ENCODE peak calls at places on chromosome 16, in six cellular contexts. One of them, this sample, is unnamed.

GRCh38 chr16:57866529-57866918 is 64.2 kb upstream of the KIFC3 start:
- DNase-seq in BE2C: no peak
- DNase-seq in WTC11: no peak
- DNase-seq in tibial artery: no peak
- DNase-seq in A673: no peak
- DNase-seq in GM12865: no peak
- DNase-seq in this sample: no peak

GRCh38 chr16:59113009-59113408 is 378.9 kb upstream of the GOT2 start:
- DNase-seq in A673: no peak
- DNase-seq in BE2C: no peak
- DNase-seq in WTC11: no peak
- DNase-seq in GM12865: no peak
- DNase-seq in tibial artery: no peak
- DNase-seq in this sample: no peak

GRCh38 chr16:67247698-67248400 is 568 bp upstream of the FHOD1 start:
- DNase-seq in tibial artery: no peak
- DNase-seq in A673: peak
- DNase-seq in BE2C: no peak
- DNase-seq in GM12865: no peak
- DNase-seq in WTC11: no peak
- DNase-seq in this sample: no peak

GRCh38 chr16:85570735-85571562 is 42.2 kb upstream of the GSE1 start:
- DNase-seq in BE2C: no peak
- DNase-seq in A673: no peak
- DNase-seq in tibial artery: peak
- DNase-seq in GM12865: peak
- DNase-seq in WTC11: no peak
- DNase-seq in this sample: peak

GRCh38 chr16:17380613-17381012 is 90.1 kb downstream of the XYLT1 start:
- DNase-seq in WTC11: no peak
- DNase-seq in tibial artery: no peak
- DNase-seq in BE2C: no peak
- DNase-seq in A673: no peak
- DNase-seq in GM12865: no peak
- DNase-seq in this sample: no peak

GRCh38 chr16:69017036-69017783 is 88.2 kb upstream of the HAS3 start:
- DNase-seq in WTC11: no peak
- DNase-seq in A673: peak
- DNase-seq in BE2C: no peak
- DNase-seq in tibial artery: no peak
- DNase-seq in GM12865: peak
- DNase-seq in this sample: no peak

GRCh38 chr16:354971-355441 is 2.5 kb upstream of the AXIN1 start:
- DNase-seq in WTC11: no peak
- DNase-seq in BE2C: no peak
- DNase-seq in tibial artery: no peak
- DNase-seq in GM12865: no peak
- DNase-seq in A673: no peak
- DNase-seq in this sample: no peak

GRCh38 chr16:4172070-4172469 is 55.8 kb upstream of the ADCY9 start:
- DNase-seq in A673: no peak
- DNase-seq in tibial artery: no peak
- DNase-seq in WTC11: no peak
- DNase-seq in GM12865: no peak
- DNase-seq in BE2C: no peak
- DNase-seq in this sample: no peak

GRCh38 chr16:65737831-65738230 is 616.0 kb upstream of the CDH11 start:
- DNase-seq in BE2C: peak
- DNase-seq in WTC11: no peak
- DNase-seq in tibial artery: no peak
- DNase-seq in A673: peak
- DNase-seq in GM12865: no peak
- DNase-seq in this sample: no peak

GRCh38 chr16:75317101-75317522 is 65.7 kb upstream of the BCAR1 start:
- DNase-seq in tibial artery: no peak
- DNase-seq in BE2C: no peak
- DNase-seq in GM12865: peak
- DNase-seq in A673: no peak
- DNase-seq in WTC11: no peak
- DNase-seq in this sample: no peak

GRCh38 chr16:49338867-49339266 is 34.7 kb upstream of the C16orf78 start:
- DNase-seq in GM12865: no peak
- DNase-seq in A673: no peak
- DNase-seq in tibial artery: no peak
- DNase-seq in BE2C: no peak
- DNase-seq in WTC11: no peak
- DNase-seq in this sample: no peak

GRCh38 chr16:89300311-89300975 is 82.9 kb downstream of the ZNF778 start:
- DNase-seq in tibial artery: peak
- DNase-seq in GM12865: no peak
- DNase-seq in WTC11: no peak
- DNase-seq in BE2C: no peak
- DNase-seq in A673: no peak
- DNase-seq in this sample: no peak

GRCh38 chr16:66306366-66307150 is 59.9 kb upstream of the CDH5 start:
- DNase-seq in A673: no peak
- DNase-seq in tibial artery: peak
- DNase-seq in GM12865: no peak
- DNase-seq in WTC11: no peak
- DNase-seq in BE2C: no peak
- DNase-seq in this sample: no peak

GRCh38 chr16:84498859-84499620 is 5.4 kb downstream of the MEAK7 start:
- DNase-seq in WTC11: no peak
- DNase-seq in tibial artery: peak
- DNase-seq in GM12865: no peak
- DNase-seq in BE2C: no peak
- DNase-seq in A673: no peak
- DNase-seq in this sample: no peak

GRCh38 chr16:89392881-89393730 is 97.3 kb downstream of the ANKRD11 start:
- DNase-seq in GM12865: no peak
- DNase-seq in BE2C: no peak
- DNase-seq in A673: no peak
- DNase-seq in tibial artery: no peak
- DNase-seq in WTC11: peak
- DNase-seq in this sample: no peak

GRCh38 chr16:85649411-85649977 is 36.4 kb downstream of the GSE1 start:
- DNase-seq in A673: no peak
- DNase-seq in GM12865: no peak
- DNase-seq in tibial artery: no peak
- DNase-seq in WTC11: no peak
- DNase-seq in BE2C: peak
- DNase-seq in this sample: no peak

GRCh38 chr16:63943568-63943967 is 1178.3 kb downstream of the CDH11 start:
- DNase-seq in WTC11: no peak
- DNase-seq in GM12865: no peak
- DNase-seq in BE2C: no peak
- DNase-seq in A673: no peak
- DNase-seq in tibial artery: no peak
- DNase-seq in this sample: no peak

GRCh38 chr16:70778901-70779309 is 22.1 kb downstream of the VAC14 start:
- DNase-seq in A673: peak
- DNase-seq in BE2C: peak
- DNase-seq in WTC11: peak
- DNase-seq in GM12865: no peak
- DNase-seq in tibial artery: peak
- DNase-seq in this sample: no peak

GRCh38 chr16:26688105-26688504 is 378.6 kb upstream of the C16orf82 start:
- DNase-seq in WTC11: no peak
- DNase-seq in tibial artery: no peak
- DNase-seq in GM12865: no peak
- DNase-seq in A673: no peak
- DNase-seq in BE2C: no peak
- DNase-seq in this sample: no peak

GRCh38 chr16:2715519-2715918 is 4.5 kb downstream of the PRSS27 start:
- DNase-seq in A673: peak
- DNase-seq in BE2C: peak
- DNase-seq in tibial artery: peak
- DNase-seq in WTC11: peak
- DNase-seq in GM12865: peak
- DNase-seq in this sample: peak

GRCh38 chr16:20868890-20869289 is 31.3 kb downstream of the DCUN1D3 start:
- DNase-seq in BE2C: peak
- DNase-seq in A673: no peak
- DNase-seq in tibial artery: peak
- DNase-seq in GM12865: no peak
- DNase-seq in WTC11: no peak
- DNase-seq in this sample: no peak

GRCh38 chr16:1379054-1379862 is 27.5 kb downstream of the GNPTG start:
- DNase-seq in GM12865: peak
- DNase-seq in tibial artery: peak
- DNase-seq in BE2C: peak
- DNase-seq in WTC11: peak
- DNase-seq in A673: peak
- DNase-seq in this sample: peak

GRCh38 chr16:10740000-10740844 is 3.4 kb upstream of the NUBP1 start:
- DNase-seq in tibial artery: no peak
- DNase-seq in GM12865: no peak
- DNase-seq in BE2C: no peak
- DNase-seq in A673: no peak
- DNase-seq in WTC11: no peak
- DNase-seq in this sample: no peak

GRCh38 chr16:10738231-10739077 is 5.2 kb upstream of the NUBP1 start:
- DNase-seq in tibial artery: peak
- DNase-seq in BE2C: no peak
- DNase-seq in WTC11: no peak
- DNase-seq in GM12865: peak
- DNase-seq in A673: no peak
- DNase-seq in this sample: no peak

GRCh38 chr16:10740845-10741208 is 2.8 kb upstream of the NUBP1 start:
- DNase-seq in WTC11: no peak
- DNase-seq in A673: no peak
- DNase-seq in GM12865: peak
- DNase-seq in BE2C: no peak
- DNase-seq in tibial artery: no peak
- DNase-seq in this sample: no peak

GRCh38 chr16:10741844-10742243 is 1.8 kb upstream of the NUBP1 start:
- DNase-seq in A673: no peak
- DNase-seq in BE2C: peak
- DNase-seq in WTC11: no peak
- DNase-seq in tibial artery: no peak
- DNase-seq in GM12865: no peak
- DNase-seq in this sample: no peak

GRCh38 chr16:10736926-10737625 is 6.6 kb upstream of the NUBP1 start:
- DNase-seq in tibial artery: no peak
- DNase-seq in WTC11: peak
- DNase-seq in GM12865: peak
- DNase-seq in A673: peak
- DNase-seq in BE2C: peak
- DNase-seq in this sample: peak
- TF ChIP-seq CTCF in tibial artery: peak
- TF ChIP-seq CTCF in WTC11: peak
- TF ChIP-seq CTCF in GM12865: peak
- TF ChIP-seq CTCF in A673: peak
- TF ChIP-seq CTCF in BE2C: peak
- TF ChIP-seq CTCF in this sample: peak

GRCh38 chr16:52068447-52069074 is 478.4 kb downstream of the TOX3 start:
- DNase-seq in tibial artery: no peak
- DNase-seq in A673: peak
- DNase-seq in BE2C: peak
- DNase-seq in WTC11: peak
- DNase-seq in GM12865: peak
- DNase-seq in this sample: no peak
- TF ChIP-seq CTCF in tibial artery: no peak
- TF ChIP-seq CTCF in A673: peak
- TF ChIP-seq CTCF in BE2C: peak
- TF ChIP-seq CTCF in WTC11: no peak
- TF ChIP-seq CTCF in GM12865: peak
- TF ChIP-seq CTCF in this sample: no peak

GRCh38 chr16:19289805-19290490 is 4.4 kb downstream of the CLEC19A start:
- DNase-seq in tibial artery: no peak
- DNase-seq in BE2C: peak
- DNase-seq in A673: peak
- DNase-seq in GM12865: no peak
- DNase-seq in WTC11: peak
- DNase-seq in this sample: no peak

GRCh38 chr16:19290860-19291259 is 5.3 kb downstream of the CLEC19A start:
- DNase-seq in WTC11: no peak
- DNase-seq in BE2C: no peak
- DNase-seq in GM12865: no peak
- DNase-seq in A673: no peak
- DNase-seq in tibial artery: no peak
- DNase-seq in this sample: no peak

GRCh38 chr16:19287241-19287640 is 1.7 kb downstream of the CLEC19A start:
- DNase-seq in GM12865: no peak
- DNase-seq in tibial artery: no peak
- DNase-seq in WTC11: no peak
- DNase-seq in BE2C: no peak
- DNase-seq in A673: no peak
- DNase-seq in this sample: no peak

GRCh38 chr16:19286827-19287226 is 1.3 kb downstream of the CLEC19A start:
- DNase-seq in GM12865: no peak
- DNase-seq in WTC11: no peak
- DNase-seq in A673: no peak
- DNase-seq in BE2C: no peak
- DNase-seq in tibial artery: no peak
- DNase-seq in this sample: no peak

GRCh38 chr16:19288872-19289799 is 3.6 kb downstream of the CLEC19A start:
- DNase-seq in BE2C: no peak
- DNase-seq in WTC11: no peak
- DNase-seq in GM12865: no peak
- DNase-seq in tibial artery: no peak
- DNase-seq in A673: no peak
- DNase-seq in this sample: no peak
- TF ChIP-seq CTCF in BE2C: no peak
- TF ChIP-seq CTCF in WTC11: no peak
- TF ChIP-seq CTCF in GM12865: no peak
- TF ChIP-seq CTCF in tibial artery: no peak
- TF ChIP-seq CTCF in A673: no peak
- TF ChIP-seq CTCF in this sample: no peak

DNA sequence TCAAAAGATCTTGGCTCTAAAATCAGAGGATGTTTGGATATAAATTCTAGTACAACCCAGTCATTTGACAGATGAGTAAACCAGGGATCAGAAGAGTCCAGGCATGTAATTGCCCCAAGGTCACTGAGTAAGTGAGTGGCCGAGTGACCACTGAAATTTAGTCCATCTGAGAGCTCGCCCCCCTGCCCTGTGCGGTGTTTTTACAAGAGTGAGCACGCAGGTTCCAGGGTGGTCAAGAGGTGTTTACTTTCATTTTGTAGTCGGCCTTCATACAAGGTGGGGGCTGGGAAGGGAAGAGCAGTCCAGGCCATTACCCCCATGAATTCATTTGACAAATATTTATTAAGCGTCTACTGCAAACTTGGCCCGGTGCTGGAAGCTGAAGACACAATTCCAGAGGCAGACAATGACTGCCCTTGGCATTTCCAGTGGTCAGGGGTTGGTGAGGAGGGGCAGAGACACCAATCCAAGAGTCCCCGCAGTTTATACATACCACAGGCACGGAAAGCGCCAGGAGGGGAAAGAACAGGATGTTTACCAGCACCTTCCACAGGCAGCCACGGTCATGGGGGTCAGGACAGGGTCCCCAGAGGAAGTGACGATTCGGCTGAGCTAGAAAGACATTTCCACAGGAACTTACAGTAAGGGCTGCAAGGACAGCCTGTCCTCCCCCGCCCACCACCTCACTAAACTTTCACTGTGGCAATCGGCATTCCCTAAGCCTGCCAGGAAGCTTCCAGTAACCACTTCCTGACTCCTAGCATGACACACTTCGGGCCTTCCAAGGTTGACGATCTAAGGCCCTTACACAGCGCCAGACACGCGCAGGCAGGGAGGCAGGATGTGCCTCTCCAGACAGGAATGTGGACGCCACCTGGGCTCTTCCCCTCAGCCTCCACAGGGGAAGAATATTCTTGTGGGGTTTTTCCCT is 1.4 kb upstream of the MT2A start:
- DNase-seq in WTC11: no peak
- DNase-seq in GM12865: no peak
- DNase-seq in A673: no peak
- DNase-seq in BE2C: no peak
- DNase-seq in tibial artery: peak
- DNase-seq in this sample: peak
- TF ChIP-seq CTCF in WTC11: no peak
- TF ChIP-seq CTCF in GM12865: no peak
- TF ChIP-seq CTCF in A673: no peak
- TF ChIP-seq CTCF in BE2C: no peak
- TF ChIP-seq CTCF in tibial artery: no peak
- TF ChIP-seq CTCF in this sample: no peak

This sample was measured in natural killer cell.